ENCODE peak calls at places on chromosomes 7 and 10, in nine cellular contexts. P, V, C, Z, S, X, T, G and A are unnamed samples.

GRCh38 chr10:132109341-132110072 is 43.8 kb downstream of the JAKMIP3 start:
- DNase-seq in P (no peak), T (no peak), S (no peak), G (no peak), X (peak), V (no peak), Z (no peak), C (peak), A (peak)

GRCh38 chr7:92740134-92740533 is 96.2 kb downstream of the CDK6 start:
- DNase-seq in T (no peak), C (peak), V (no peak), P (no peak), Z (no peak), G (no peak), X (no peak), S (no peak), A (no peak)

GRCh38 chr7:26369519-26370385 is 78.1 kb downstream of the SNX10 start:
- DNase-seq in Z (no peak), S (peak), X (no peak), T (no peak), C (peak), G (peak), V (no peak), P (peak), A (no peak)

GRCh38 chr10:34808789-34809745 is 6.0 kb downstream of the PARD3 start:
- DNase-seq in S (peak), G (no peak), X (no peak), T (no peak), Z (peak), C (no peak), P (no peak), V (no peak), A (no peak)

GRCh38 chr10:106189254-106189653 is 975.3 kb downstream of the SORCS1 start:
- DNase-seq in P (peak), V (no peak), S (no peak), C (peak), G (peak), Z (peak), X (no peak), T (no peak), A (no peak)

GRCh38 chr10:93476756-93477155 is 5.4 kb downstream of the MYOF start:
- DNase-seq in C (no peak), G (no peak), X (no peak), P (no peak), T (no peak), S (no peak), V (no peak), Z (no peak), A (no peak)

GRCh38 chr10:99292159-99292558 is 37.0 kb upstream of the CNNM1 start:
- DNase-seq in S (no peak), T (no peak), C (peak), V (no peak), Z (no peak), G (no peak), P (no peak), X (no peak), A (no peak)

GRCh38 chr7:78226059-78226658 is 427.6 kb downstream of the PHTF2 start:
- DNase-seq in V (no peak), P (peak), G (peak), C (peak), T (no peak), S (no peak), X (no peak), Z (peak), A (no peak)

GRCh38 chr7:15603124-15603523 is 41.3 kb upstream of the AGMO start:
- DNase-seq in C (no peak), P (no peak), S (no peak), Z (no peak), V (no peak), X (no peak), T (no peak), G (no peak), A (no peak)

GRCh38 chr10:11609492-11610093 is 1.9 kb downstream of the USP6NL start:
- DNase-seq in X (no peak), S (no peak), T (no peak), C (no peak), P (peak), V (no peak), G (no peak), Z (no peak), A (no peak)

GRCh38 chr7:64849250-64849923 is 53.7 kb upstream of the ZNF273 start:
- DNase-seq in X (no peak), S (peak), P (no peak), G (no peak), V (no peak), C (no peak), T (no peak), Z (no peak), A (no peak)

GRCh38 chr7:55550010-55550409 is 22.3 kb downstream of the VOPP1 start:
- DNase-seq in X (no peak), V (no peak), Z (no peak), C (no peak), P (peak), G (no peak), S (no peak), T (no peak), A (no peak)

GRCh38 chr10:113151178-113151577 is 201.1 kb downstream of the TCF7L2 start:
- DNase-seq in S (no peak), T (no peak), G (no peak), X (no peak), C (peak), V (no peak), Z (no peak), P (no peak), A (no peak)

GRCh38 chr10:73576890-73577591 is 14.1 kb downstream of the USP54 start:
- DNase-seq in C (peak), T (no peak), G (no peak), Z (no peak), S (no peak), V (no peak), X (no peak), P (no peak), A (no peak)

GRCh38 chr10:120559800-120560199 is 102.8 kb downstream of the PLPP4 start:
- DNase-seq in P (no peak), G (no peak), C (no peak), S (no peak), T (no peak), V (no peak), X (no peak), Z (no peak), A (no peak)

GRCh38 chr7:116734736-116735135 is 62.7 kb downstream of the MET start:
- DNase-seq in Z (no peak), V (no peak), C (no peak), S (no peak), X (no peak), T (no peak), P (no peak), G (no peak), A (no peak)

DNA sequence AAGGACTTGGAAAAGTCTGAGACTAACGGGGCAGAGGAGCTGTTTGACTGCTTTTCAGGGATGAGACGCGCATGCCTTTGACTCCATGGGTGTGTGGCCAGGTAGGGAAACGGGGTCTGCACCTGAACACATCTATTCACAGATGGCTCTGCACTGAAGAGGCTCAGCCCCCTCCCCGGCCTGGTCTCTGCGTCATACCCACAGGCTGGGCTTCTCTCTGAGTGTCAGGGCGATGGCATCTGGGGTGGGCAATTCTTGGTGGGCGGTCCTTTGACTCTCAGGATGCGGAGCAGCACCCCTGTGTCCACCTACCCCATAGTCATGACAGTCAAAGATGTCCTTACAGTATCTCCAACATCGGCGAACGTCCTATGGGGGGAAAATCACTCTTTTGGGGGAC is 23.0 kb downstream of the PFKP start:
- DNase-seq in V (no peak), S (no peak), T (no peak), C (no peak), G (no peak), P (no peak), X (no peak), Z (no peak), A (no peak)
- TF ChIP-seq CTCF in V (no peak), S (no peak), T (no peak), C (no peak), G (no peak), P (no peak), X (no peak), Z (no peak), A (no peak)

DNA sequence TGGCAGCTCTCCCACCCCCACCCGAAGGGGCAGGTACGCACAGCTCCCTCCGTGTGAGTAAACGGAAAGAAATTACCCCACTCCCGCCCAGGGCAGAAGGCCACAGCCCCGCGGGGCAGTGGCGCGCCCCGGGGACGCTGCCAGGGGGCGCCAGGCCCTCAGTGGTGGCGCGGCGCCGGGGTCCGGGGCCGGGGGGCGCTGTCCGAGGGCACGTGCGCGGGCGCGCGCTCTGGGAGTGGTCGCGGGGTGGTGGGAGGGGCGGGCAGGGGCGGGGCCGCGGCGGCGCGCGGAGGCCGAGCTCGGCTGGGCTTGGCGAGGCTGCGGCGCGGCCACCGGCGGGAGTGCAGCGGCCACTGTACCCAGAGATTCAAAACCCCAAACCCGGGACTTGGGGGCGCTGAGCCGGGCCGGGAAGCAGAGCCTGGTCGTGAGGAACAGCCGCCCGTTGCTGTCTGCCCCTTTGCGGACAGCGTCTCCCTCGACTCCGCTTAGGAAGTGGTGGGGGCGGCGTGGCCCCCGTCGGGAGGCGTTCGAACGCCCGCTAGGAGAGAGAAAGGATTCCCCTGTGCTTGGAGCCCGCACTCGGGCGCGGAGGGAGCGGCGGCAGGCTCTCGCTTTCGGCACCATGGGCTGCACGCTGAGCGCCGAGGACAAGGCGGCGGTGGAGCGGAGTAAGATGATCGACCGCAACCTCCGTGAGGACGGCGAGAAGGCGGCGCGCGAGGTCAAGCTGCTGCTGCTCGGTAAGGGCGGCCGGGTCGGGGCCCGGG is at the start of gene GNAI1:
- DNase-seq in X (peak), G (peak), S (peak), T (peak), Z (peak), P (peak), V (no peak), C (peak), A (no peak)
- TF ChIP-seq CTCF in X (no peak), G (no peak), S (no peak), T (peak), Z (peak), P (no peak), V (peak), C (peak), A (no peak)

GRCh38 chr10:58784361-58784760 is 271.7 kb downstream of the BICC1 start:
- DNase-seq in X (no peak), T (no peak), Z (no peak), V (no peak), C (peak), S (no peak), P (no peak), G (no peak), A (no peak)

GRCh38 chr10:58785354-58785753 is 272.7 kb downstream of the BICC1 start:
- DNase-seq in T (no peak), C (no peak), S (no peak), G (no peak), X (no peak), V (no peak), P (no peak), Z (no peak), A (no peak)

GRCh38 chr10:58781873-58782488 is 269.3 kb downstream of the BICC1 start:
- DNase-seq in S (no peak), G (no peak), C (peak), T (no peak), X (no peak), Z (no peak), V (no peak), P (peak), A (no peak)

GRCh38 chr10:58780481-58780880 is 267.8 kb downstream of the BICC1 start:
- DNase-seq in C (no peak), V (no peak), G (no peak), Z (no peak), X (no peak), S (no peak), P (no peak), T (no peak), A (no peak)

GRCh38 chr10:58782876-58783859 is 270.5 kb downstream of the BICC1 start:
- DNase-seq in P (no peak), C (peak), T (peak), Z (no peak), G (no peak), X (no peak), V (no peak), S (peak), A (no peak)
- TF ChIP-seq CTCF in P (no peak), C (no peak), T (no peak), Z (no peak), G (no peak), X (no peak), V (no peak), S (no peak), A (no peak)

DNA sequence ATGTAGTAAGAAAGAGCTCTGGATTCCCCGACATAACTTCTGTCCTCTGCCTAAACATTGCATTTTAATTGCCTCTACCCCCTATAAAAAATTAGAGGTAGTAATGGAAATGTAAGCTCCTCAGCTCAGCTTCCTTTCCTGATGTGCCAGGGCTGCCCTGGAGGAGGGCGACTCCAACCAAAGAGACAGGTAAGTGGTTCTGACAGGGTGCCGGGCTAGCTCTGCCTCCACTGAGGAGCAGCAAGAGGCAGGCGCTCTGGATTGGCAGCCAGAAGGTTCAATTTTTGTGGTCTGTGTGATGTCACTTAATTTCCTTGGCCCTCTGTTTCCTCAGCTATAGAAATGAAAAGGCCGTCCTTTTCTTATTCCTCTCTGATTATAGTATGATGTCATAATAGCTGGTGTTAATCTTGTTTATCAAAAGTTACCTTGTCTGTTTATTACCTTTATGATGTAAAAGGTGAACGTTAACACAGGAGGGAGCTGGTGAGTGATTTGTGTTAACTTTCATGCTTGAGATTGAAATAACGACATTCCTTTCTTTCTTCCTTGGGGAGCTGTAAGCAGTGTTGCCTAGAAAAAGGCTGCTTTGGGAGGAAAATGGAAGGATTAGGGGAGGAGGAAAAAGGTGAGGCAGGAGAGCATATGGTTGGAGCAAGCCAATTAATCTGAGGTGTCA is 51.8 kb downstream of the ANLN start:
- DNase-seq in P (no peak), G (no peak), T (no peak), Z (peak), C (no peak), S (no peak), V (no peak), X (no peak), A (no peak)
- TF ChIP-seq CTCF in P (no peak), G (no peak), T (no peak), Z (no peak), C (no peak), S (no peak), V (no peak), X (no peak), A (no peak)